ENCODE peak calls at places on chromosomes 2 and 18, in nine cellular contexts. P is RPMI7951; C is dorsolateral prefrontal cortex; Y is kidney epithelial cell; U is stimulated activated CD4-positive, alpha-beta T cell treated with anti-CD3 and anti-CD28 coated beads, Interleukin-15, amount 100 ng/mL, for 24 hours; T is body of pancreas; A is midbrain; L is stimulated activated CD8-positive, alpha-beta memory T cell treated with anti-CD3 and anti-CD28 coated beads, Interleukin-7, amount 100 ng/mL, for 24 hours; J is GM23248. H is an unnamed sample.

GRCh38 chr2:236636714-236637485 is 67.3 kb downstream of the ACKR3 start:
- DNase-seq in T (no peak), P (no peak), U (no peak), Y (no peak), A (no peak), C (no peak), J (no peak), L (no peak), H (no peak)

GRCh38 chr2:40452-40851 is 5.9 kb downstream of the FAM110C start:
- DNase-seq in U (no peak), J (no peak), T (no peak), L (no peak), A (no peak), C (no peak), P (no peak), Y (no peak), H (no peak)

GRCh38 chr2:70045932-70046331 is 41.3 kb upstream of the PCBP1 start:
- DNase-seq in A (no peak), L (no peak), U (no peak), J (no peak), P (no peak), T (no peak), C (no peak), Y (no peak), H (no peak)

GRCh38 chr18:2442726-2443275 is 128.5 kb downstream of the METTL4 start:
- DNase-seq in P (no peak), L (no peak), Y (peak), C (no peak), A (no peak), T (no peak), U (no peak), J (peak), H (no peak)

GRCh38 chr2:61421611-61422010 is 49.3 kb downstream of the USP34 start:
- DNase-seq in T (no peak), A (no peak), C (no peak), P (no peak), J (no peak), U (peak), L (no peak), Y (no peak), H (no peak)

GRCh38 chr2:96866149-96866548 is 3.7 kb downstream of the SEMA4C start:
- DNase-seq in P (no peak), C (no peak), T (no peak), U (no peak), L (no peak), J (no peak), A (no peak), Y (no peak), H (no peak)

GRCh38 chr2:68767031-68767961 is 32.7 kb downstream of the ARHGAP25 start:
- DNase-seq in T (no peak), J (no peak), A (no peak), C (no peak), Y (no peak), P (no peak), U (peak), L (no peak), H (no peak)

GRCh38 chr18:10046178-10046807 is 132.5 kb downstream of the VAPA start:
- DNase-seq in A (no peak), C (no peak), L (no peak), T (no peak), Y (no peak), U (no peak), P (no peak), J (no peak), H (no peak)

GRCh38 chr2:207860685-207861084 is 91.0 kb upstream of the FZD5 start:
- DNase-seq in A (no peak), P (no peak), C (no peak), L (no peak), T (no peak), J (no peak), Y (no peak), U (no peak), H (no peak)

GRCh38 chr2:202050652-202051051 is 17.0 kb downstream of the FZD7 start:
- DNase-seq in U (no peak), P (no peak), C (no peak), Y (no peak), L (no peak), A (no peak), T (no peak), J (no peak), H (no peak)

GRCh38 chr18:43312891-43313290 is 35.6 kb upstream of the SYT4 start:
- DNase-seq in A (no peak), C (no peak), U (no peak), J (peak), L (no peak), P (no peak), Y (peak), T (no peak), H (no peak)

GRCh38 chr2:196586511-196586991 is 53.0 kb upstream of the CCDC150 start:
- DNase-seq in J (peak), Y (peak), A (peak), P (peak), T (no peak), U (no peak), C (no peak), L (no peak), H (peak)

GRCh38 chr2:186256540-186256939 is 229.5 kb upstream of the ZC3H15 start:
- DNase-seq in P (peak), U (no peak), A (peak), L (no peak), C (no peak), J (peak), Y (peak), T (no peak), H (peak)

GRCh38 chr2:11177871-11178598 is 22.8 kb downstream of the SLC66A3 start:
- DNase-seq in Y (no peak), L (no peak), U (no peak), A (no peak), P (peak), T (no peak), J (no peak), C (no peak), H (no peak)

GRCh38 chr2:96205888-96206287 is 2.7 kb downstream of the STARD7 start:
- DNase-seq in U (no peak), L (no peak), J (peak), Y (no peak), T (no peak), A (no peak), C (no peak), P (peak), H (no peak)

GRCh38 chr2:151289972-151290335 is 486 bp upstream of the NMI start:
- DNase-seq in L (no peak), T (peak), C (no peak), A (peak), P (peak), Y (no peak), U (peak), J (peak), H (no peak)

H was measured in cerebellum.